ENCODE peak calls at places on chromosomes 4 and X, in four cellular contexts. F is DND-41, P is tibial nerve, A is K562. L is an unnamed sample.

GRCh38 chrX:108312938-108313337 is 125.3 kb downstream of the COL4A6 start:
- DNase-seq in F (no peak), A (no peak), P (no peak), L (no peak)

GRCh38 chrX:10648608-10649007 is 28.2 kb upstream of the MID1 start:
- DNase-seq in F (no peak), A (no peak), P (no peak), L (no peak)

GRCh38 chr4:28432348-28433025 is 1571.8 kb downstream of the STIM2 start:
- DNase-seq in P (no peak), A (no peak), F (no peak), L (no peak)

GRCh38 chr4:76947369-76947768 is 2.2 kb upstream of the SEPTIN11 start:
- DNase-seq in F (no peak), P (no peak), A (peak; percentile 64), L (no peak)

GRCh38 chr4:178953447-178954120 is 1511.3 kb upstream of the AGA start:
- DNase-seq in F (no peak), P (no peak), A (no peak), L (peak; percentile 31)

GRCh38 chr4:109231331-109231730 is 71.1 kb downstream of the COL25A1 start:
- DNase-seq in A (no peak), P (no peak), F (no peak), L (no peak)

GRCh38 chrX:56763556-56764152 is 34.6 kb downstream of the NBDY start:
- DNase-seq in A (no peak), P (no peak), F (no peak), L (peak; percentile 68)

GRCh38 chr4:78742300-78742699 is 33.9 kb upstream of the BMP2K start:
- DNase-seq in P (no peak), F (no peak), A (no peak), L (no peak)

GRCh38 chr4:93031431-93032098 is 727.8 kb downstream of the GRID2 start:
- DNase-seq in F (no peak), P (no peak), A (no peak), L (no peak)

GRCh38 chr4:174564529-174564928 is 42.2 kb upstream of the HPGD start:
- DNase-seq in F (no peak), P (no peak), A (no peak), L (no peak)

GRCh38 chr4:61992351-61992750 is 792.2 kb downstream of the ADGRL3 start:
- DNase-seq in P (no peak), A (no peak), F (no peak), L (no peak)

GRCh38 chrX:47610506-47610905 is 9.2 kb downstream of the SYN1 start:
- DNase-seq in F (no peak), P (no peak), A (no peak), L (no peak)

GRCh38 chrX:17242470-17242869 is 132.5 kb upstream of the NHS start:
- DNase-seq in F (peak; percentile 12), P (peak; percentile 13), A (peak; percentile 33), L (no peak)

GRCh38 chr4:94390804-94391410 is 48.3 kb upstream of the HPGDS start:
- DNase-seq in F (peak; percentile 27), P (no peak), A (no peak), L (no peak)

GRCh38 chr4:150578745-150579470 is 3.0 kb upstream of the MAB21L2 start:
- DNase-seq in P (no peak), A (no peak), F (no peak), L (no peak)

GRCh38 chr4:54378461-54378860 is 149.4 kb downstream of the PDGFRA start:
- DNase-seq in A (no peak), F (no peak), P (no peak), L (no peak)

GRCh38 chr4:86092684-86093083 is 267.2 kb downstream of the MAPK10 start:
- DNase-seq in F (no peak), P (no peak), A (no peak), L (no peak)

GRCh38 chrX:120287513-120288112 is 23.6 kb downstream of the TMEM255A start:
- DNase-seq in A (no peak), P (no peak), F (no peak), L (no peak)

GRCh38 chr4:113499696-113500095 is 261.8 kb downstream of the CAMK2D start:
- DNase-seq in A (no peak), F (no peak), P (no peak), L (no peak)

GRCh38 chr4:184104419-184105101 is 113.1 kb downstream of the ENPP6 start:
- DNase-seq in A (no peak), P (no peak), F (no peak), L (no peak)

GRCh38 chr4:24980064-24980690 is 50.6 kb downstream of the LGI2 start:
- DNase-seq in F (peak; percentile 54), A (peak; percentile 59), P (no peak), L (no peak)

GRCh38 chr4:11774346-11774745 is 345.7 kb upstream of the HS3ST1 start:
- DNase-seq in F (no peak), P (no peak), A (no peak), L (no peak)

GRCh38 chr4:147984065-147984777 is 252.3 kb downstream of the ARHGAP10 start:
- DNase-seq in A (peak; percentile 66), F (peak; percentile 29), P (no peak), L (no peak)

GRCh38 chr4:80265571-80266266 is 745 bp upstream of the FGF5 start:
- DNase-seq in P (no peak), A (peak; percentile 49), F (no peak), L (no peak)

GRCh38 chr4:86855572-86855971 is 6.4 kb upstream of the SLC10A6 start:
- DNase-seq in F (no peak), P (no peak), A (no peak), L (no peak)

GRCh38 chr4:147078875-147079658 is 133.4 kb upstream of the TTC29 start:
- DNase-seq in A (no peak), P (no peak), F (no peak), L (no peak)

GRCh38 chr4:102308032-102308799 is 37.1 kb downstream of the SLC39A8 start:
- DNase-seq in A (no peak), P (no peak), F (peak; percentile 66), L (no peak)

GRCh38 chr4:31295081-31295480 is 574.9 kb downstream of the PCDH7 start:
- DNase-seq in A (no peak), P (no peak), F (no peak), L (no peak)

GRCh38 chrX:46737462-46737861 is 21.5 kb downstream of the SLC9A7 start:
- DNase-seq in F (no peak), P (no peak), A (no peak), L (no peak)

GRCh38 chr4:119026662-119027444 is 108.8 kb upstream of the MYOZ2 start:
- DNase-seq in F (no peak), A (no peak), P (no peak), L (no peak)

GRCh38 chrX:76279007-76279406 is 106.1 kb downstream of the PBDC1 start:
- DNase-seq in F (peak; percentile 42), A (peak; percentile 7), P (no peak), L (peak; percentile 40)

GRCh38 chrX:55480390-55481062 is 9.1 kb downstream of the USP51 start:
- DNase-seq in F (no peak), P (no peak), A (peak; percentile 44), L (no peak)

GRCh38 chr4:146311238-146311970 is 97.1 kb downstream of the REELD1 start:
- DNase-seq in F (no peak), A (no peak), P (no peak), L (no peak)

GRCh38 chr4:39151120-39151713 is 31.1 kb upstream of the WDR19 start:
- DNase-seq in A (no peak), P (no peak), F (no peak), L (no peak)

GRCh38 chr4:54571293-54571723 is 86.4 kb upstream of the KIT start:
- DNase-seq in P (no peak), F (no peak), A (peak; percentile 92), L (no peak)

GRCh38 chr4:110840221-110840654 is 217.4 kb upstream of the PITX2 start:
- DNase-seq in P (no peak), F (no peak), A (no peak), L (no peak)

GRCh38 chr4:7908668-7909067 is 31.0 kb downstream of the AFAP1 start:
- DNase-seq in A (no peak), P (no peak), F (no peak), L (no peak)

GRCh38 chr4:73415807-73416238 is 11.7 kb downstream of the ALB start:
- DNase-seq in A (no peak), F (no peak), P (no peak), L (no peak)

GRCh38 chrX:125132274-125132673 is 187.4 kb upstream of the TEX13C start:
- DNase-seq in F (no peak), A (peak; percentile 32), P (no peak), L (no peak)

GRCh38 chrX:153728951-153729631 is 4.4 kb downstream of the ABCD1 start:
- DNase-seq in F (no peak), A (no peak), P (no peak), L (no peak)

GRCh38 chrX:153725832-153726285 is 1.2 kb downstream of the ABCD1 start:
- DNase-seq in P (peak; percentile 21), A (no peak), F (no peak), L (no peak)

GRCh38 chrX:153727108-153727931 is 2.7 kb downstream of the ABCD1 start:
- DNase-seq in F (no peak), A (no peak), P (peak; percentile 17), L (no peak)

GRCh38 chrX:153726286-153727107 is 1.8 kb downstream of the ABCD1 start:
- DNase-seq in A (peak; percentile 75), F (peak; percentile 65), P (peak; percentile 24), L (peak; percentile 30)

GRCh38 chrX:153728095-153728494 is 3.4 kb downstream of the ABCD1 start:
- DNase-seq in F (no peak), A (no peak), P (no peak), L (no peak)
- H3K4me1 ChIP-seq in F (peaks cover 11% of the 10 kb centered on the region), A (peaks cover 28% of the 10 kb centered on the region), P (peaks cover 42% of the 10 kb centered on the region), L (peaks cover 32% of the 10 kb centered on the region)

DNA sequence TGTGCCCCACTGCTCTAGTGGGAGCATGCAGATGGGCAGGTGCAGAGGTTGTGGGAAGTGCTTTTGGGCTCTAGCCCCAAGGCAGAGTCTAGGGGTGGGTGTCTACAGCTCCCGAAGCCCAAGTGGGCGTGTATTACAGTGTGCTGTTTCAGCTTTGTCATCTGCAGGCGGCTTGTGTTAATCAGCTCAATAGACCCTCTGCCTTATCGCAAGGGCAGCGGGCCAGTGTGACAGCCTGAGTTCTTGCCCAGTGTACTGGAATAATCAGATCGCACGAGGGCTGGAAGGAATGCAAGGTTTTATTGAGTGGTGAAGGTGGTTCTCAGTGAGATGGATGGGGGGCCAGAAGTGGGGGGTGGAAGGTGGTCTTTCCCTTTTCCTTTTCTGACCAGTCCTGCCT is 529.4 kb upstream of the AMOT start:
- DNase-seq in P (no peak), F (no peak), A (no peak), L (no peak)
- H3K27ac ChIP-seq in P (no peak overlapping the region), F (no peak overlapping the region), A (no peak overlapping the region), L (no peak overlapping the region)

GRCh38 chr4:1195109-1195671 is 22.8 kb upstream of the SPON2 start:
- DNase-seq in P (peak; percentile 10), F (peak; percentile 4), A (no peak), L (no peak)
- H3K4me1 ChIP-seq in P (peaks cover 58% of the 10 kb centered on the region), F (peaks cover 19% of the 10 kb centered on the region), A (peaks cover 2% of the 10 kb centered on the region), L (peaks cover 8% of the 10 kb centered on the region)

DNA sequence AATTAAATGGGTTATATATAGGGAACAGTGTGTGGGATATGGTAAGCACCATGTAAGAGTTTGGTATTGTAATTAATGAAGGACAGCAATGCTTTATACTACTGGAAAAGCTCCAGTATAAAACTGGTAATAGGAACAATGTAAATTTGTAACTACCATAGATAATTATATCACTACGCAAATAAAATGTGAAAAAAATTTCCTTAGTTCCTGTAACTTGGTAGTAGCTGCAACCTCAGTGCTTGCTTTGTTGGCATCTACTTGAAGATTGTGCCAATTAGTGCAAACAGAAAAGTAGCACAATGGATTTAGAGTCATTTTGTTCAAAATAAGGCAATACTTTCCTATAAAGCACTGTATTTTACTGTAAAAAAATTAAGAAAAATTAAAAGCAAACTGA is 34.4 kb upstream of the SH3RF1 start:
- DNase-seq in P (no peak), F (no peak), A (no peak), L (no peak)
- H3K27ac ChIP-seq in P (no peak overlapping the region), F (no peak overlapping the region), A (no peak overlapping the region), L (no peak overlapping the region)